ENCODE peak calls at places on chromosomes 4 and X, in six cellular contexts. A is RWPE2, R is suprapubic skin, C is fibroblast of mammary gland, Y is pancreas, N is tibial artery. X is an unnamed sample.
A peak's percentile ranks its signal among the peaks of the same experiment; 100 is the strongest.

GRCh38 chr4:113979157-113979972 is at the start of gene ARSJ:
- DNase-seq in A (peak; percentile 60), R (no peak), C (peak; percentile 88), Y (peak; percentile 31), N (peak; percentile 80), X (peak; percentile 80)

GRCh38 chr4:70714061-70714468 is 7.7 kb upstream of the RUFY3 start:
- DNase-seq in A (no peak), R (no peak), C (no peak), Y (no peak), N (no peak), X (peak; percentile 29)

GRCh38 chr4:166662266-166662843 is 571.9 kb downstream of the SPOCK3 start:
- DNase-seq in A (no peak), R (no peak), C (no peak), Y (no peak), N (no peak), X (no peak)

GRCh38 chr4:42282081-42282901 is 115.0 kb upstream of the SHISA3 start:
- DNase-seq in A (no peak), R (no peak), C (peak; percentile 74), Y (peak; percentile 14), N (no peak), X (peak; percentile 50)

GRCh38 chr4:140052050-140052449 is 101.9 kb downstream of the MAML3 start:
- DNase-seq in A (no peak), R (no peak), C (peak; percentile 58), Y (peak; percentile 26), N (no peak), X (peak; percentile 53)

GRCh38 chrX:68870357-68870756 is 41.5 kb downstream of the EFNB1 start:
- DNase-seq in A (no peak), R (no peak), C (no peak), Y (no peak), N (no peak), X (no peak)

GRCh38 chr4:78081541-78081940 is 24.4 kb downstream of the FRAS1 start:
- DNase-seq in A (no peak), R (no peak), C (no peak), Y (no peak), N (no peak), X (no peak)

GRCh38 chr4:159009521-159009920 is 93.4 kb upstream of the RAPGEF2 start:
- DNase-seq in A (no peak), R (no peak), C (peak; percentile 15), Y (no peak), N (no peak), X (no peak)

GRCh38 chr4:41146716-41147506 is 67.4 kb downstream of the APBB2 start:
- DNase-seq in A (no peak), R (no peak), C (peak; percentile 81), Y (no peak), N (peak; percentile 72), X (peak; percentile 69)

GRCh38 chr4:1784789-1785591 is 8.1 kb upstream of the FGFR3 start:
- DNase-seq in A (no peak), R (no peak), C (no peak), Y (no peak), N (no peak), X (no peak)

GRCh38 chr4:1783970-1784369 is 9.1 kb upstream of the FGFR3 start:
- DNase-seq in A (no peak), R (no peak), C (no peak), Y (no peak), N (no peak), X (no peak)

GRCh38 chr4:1783011-1783410 is 10.1 kb upstream of the FGFR3 start:
- DNase-seq in A (no peak), R (no peak), C (no peak), Y (no peak), N (no peak), X (no peak)

GRCh38 chr4:1785592-1785991 is 7.5 kb upstream of the FGFR3 start:
- DNase-seq in A (no peak), R (no peak), C (no peak), Y (no peak), N (no peak), X (no peak)

DNA sequence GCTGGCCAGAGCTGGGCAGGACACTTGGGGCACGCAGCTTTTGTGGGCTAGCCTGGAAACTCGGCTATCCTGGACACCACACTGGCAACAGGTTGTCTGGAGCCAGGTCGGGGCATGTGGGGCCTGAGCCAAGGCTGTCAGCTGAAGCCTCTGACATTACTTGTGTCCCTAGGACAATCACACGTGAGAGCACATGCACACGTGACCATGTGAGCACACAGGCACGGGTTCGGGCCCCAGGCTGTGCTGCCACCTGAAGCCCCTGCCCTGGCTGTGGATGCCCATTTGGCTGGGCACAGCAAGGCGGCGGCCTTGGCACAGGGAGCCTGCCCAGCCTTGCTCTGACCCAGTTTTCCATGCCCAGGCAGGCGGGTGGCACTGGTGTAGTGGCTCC is 8.7 kb upstream of the FGFR3 start:
- DNase-seq in A (no peak), R (no peak), C (no peak), Y (no peak), N (no peak), X (no peak)
- H3K4me3 ChIP-seq in A (no peak overlapping the region), R (no peak overlapping the region), C (no peak overlapping the region), Y (no peak overlapping the region), N (no peak overlapping the region), X (no peak overlapping the region)

DNA sequence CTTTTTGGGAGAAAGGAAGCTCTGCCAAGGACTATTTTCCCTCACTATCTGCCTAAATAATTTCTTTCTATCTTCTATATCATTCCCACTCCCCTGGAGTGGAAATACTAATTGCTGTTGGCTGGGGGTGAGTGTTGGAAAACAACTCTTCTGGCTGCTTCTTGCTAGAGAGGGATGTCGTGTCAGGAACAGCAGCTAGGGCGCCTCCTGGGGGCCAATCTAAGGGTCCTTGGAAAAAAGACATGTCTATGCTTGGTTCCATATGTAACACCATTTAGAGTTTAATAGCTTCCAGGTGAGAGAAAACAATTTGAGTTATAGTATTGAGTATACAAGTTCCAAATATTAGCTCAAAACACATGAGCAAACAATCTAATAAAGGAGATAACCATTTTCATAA is 111.3 kb downstream of the MAGEE1 start:
- DNase-seq in A (no peak), R (no peak), C (no peak), Y (no peak), N (no peak), X (no peak)
- TF ChIP-seq CTCF in A (no peak), R (no peak), C (no peak), Y (no peak), N (no peak), X (no peak)

DNA sequence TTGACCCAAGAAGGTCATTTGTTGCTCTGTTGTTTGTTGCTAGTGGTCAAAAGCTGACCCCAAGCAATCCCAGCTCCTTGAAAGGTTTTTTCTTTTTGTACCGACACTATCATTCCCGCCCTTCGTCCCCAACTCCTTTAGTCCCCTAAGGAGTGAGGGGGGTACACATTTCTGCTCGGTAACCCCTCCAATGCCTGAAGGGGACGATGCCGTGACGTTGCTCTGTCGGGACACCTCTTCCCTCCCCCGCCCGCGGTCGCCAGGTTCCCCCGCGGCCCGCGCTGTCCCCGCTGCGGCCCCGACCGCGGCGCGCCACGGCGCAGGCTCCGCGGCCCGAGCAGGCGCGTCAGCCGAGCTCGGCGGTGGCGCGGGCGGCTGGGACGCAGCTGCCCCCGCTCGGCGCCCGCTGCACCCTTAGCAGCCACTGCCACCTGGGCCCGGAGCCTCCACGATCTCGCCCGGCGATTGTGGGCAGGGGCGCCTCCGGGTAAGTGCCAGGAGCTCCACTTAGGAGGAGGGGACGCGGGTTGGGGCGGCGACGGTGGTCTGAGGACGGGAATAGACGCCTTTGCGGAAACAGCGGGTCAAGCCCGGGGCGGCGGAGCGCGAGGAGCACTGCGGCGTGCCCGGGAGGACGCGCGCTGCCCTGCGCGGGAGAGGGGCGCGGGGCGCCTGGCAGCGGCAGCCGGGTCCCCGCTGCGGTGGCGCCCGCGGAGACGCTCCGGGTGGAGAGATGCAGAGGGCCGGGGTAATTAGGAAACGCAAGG is at the start of gene GLRB:
- DNase-seq in A (no peak), R (no peak), C (no peak), Y (peak; percentile 21), N (peak; percentile 64), X (peak; percentile 37)
- H3K4me3 ChIP-seq in A (peak within 1 kb of the TSS; percentile 65), R (peak within 1 kb of the TSS; percentile 72), C (peak within 1 kb of the TSS; percentile 69), Y (peak within 1 kb of the TSS; percentile 65), N (peak within 1 kb of the TSS; percentile 69), X (peak within 1 kb of the TSS; percentile 69)

GRCh38 chrX:53723381-53723780 is 36.9 kb upstream of the HUWE1 start:
- DNase-seq in A (no peak), R (no peak), C (no peak), Y (no peak), N (no peak), X (no peak)
- TF ChIP-seq CTCF in A (no peak), R (no peak), C (no peak), Y (no peak), N (no peak), X (no peak)

DNA sequence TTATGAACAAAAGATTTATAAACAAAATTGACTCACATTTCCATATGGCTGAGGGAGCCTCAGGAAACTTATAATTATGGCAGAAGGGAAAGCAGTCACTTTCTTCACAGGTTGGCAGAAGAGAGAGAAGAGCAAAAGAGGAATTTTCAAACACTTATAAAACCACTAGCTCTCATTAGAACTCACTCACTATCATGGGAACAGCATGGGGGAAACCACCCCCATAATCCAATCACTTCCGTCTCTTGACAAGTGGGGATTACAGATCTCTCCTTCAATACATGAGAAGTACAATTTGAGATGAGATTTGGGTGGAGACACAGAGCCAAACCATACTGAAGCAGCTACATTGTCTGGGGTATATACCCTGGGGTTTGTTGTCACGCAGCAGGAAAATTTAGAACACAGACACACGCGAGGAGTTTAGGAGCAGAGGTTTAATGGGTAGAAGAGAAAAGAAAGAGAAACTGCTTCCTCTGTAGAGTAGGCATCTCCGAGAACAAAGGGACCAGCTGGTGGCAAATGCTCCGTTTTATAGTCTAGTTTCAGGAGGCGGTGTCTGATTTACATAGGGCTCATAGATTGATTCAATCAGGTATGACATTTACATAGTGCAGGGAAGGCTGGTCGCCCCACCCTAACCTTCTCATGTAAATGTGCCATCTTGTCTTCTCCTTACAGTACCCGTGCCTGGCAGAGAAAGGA is 2277.7 kb upstream of the AGA start:
- DNase-seq in A (no peak), R (no peak), C (no peak), Y (no peak), N (no peak), X (no peak)
- H3K4me3 ChIP-seq in A (no peak overlapping the region), R (no peak overlapping the region), C (no peak overlapping the region), Y (no peak overlapping the region), N (no peak overlapping the region), X (no peak overlapping the region)

GRCh38 chr4:6137027-6137746 is 63.2 kb downstream of the JAKMIP1 start:
- DNase-seq in A (peak; percentile 37), R (no peak), C (no peak), Y (no peak), N (no peak), X (no peak)

GRCh38 chr4:6137747-6138135 is 62.6 kb downstream of the JAKMIP1 start:
- DNase-seq in A (peak; percentile 37), R (no peak), C (no peak), Y (no peak), N (no peak), X (no peak)

GRCh38 chr4:6134612-6135220 is 65.6 kb downstream of the JAKMIP1 start:
- DNase-seq in A (no peak), R (no peak), C (no peak), Y (no peak), N (no peak), X (no peak)
- TF ChIP-seq CTCF in A (no peak), R (no peak), C (no peak), Y (no peak), N (no peak), X (no peak)

X was measured in AG10803.